ENCODE peak calls at places on chromosomes 1 and 21, in four cellular contexts. A is body of pancreas, O is MM.1S, N is IMR-90. J is an unnamed sample. For H3K4me1, the result is how much of the 10 kb centered on the place peaks cover.

GRCh38 chr1:59504281-59504680 is 207.4 kb downstream of the FGGY start:
- DNase-seq in A (no peak), O (no peak), N (no peak), J (no peak)

GRCh38 chr1:246554201-246554600 is 11.9 kb downstream of the TFB2M start:
- DNase-seq in O (no peak), N (no peak), A (no peak), J (no peak)

GRCh38 chr1:37410815-37411214 is 63.6 kb upstream of the ZC3H12A start:
- DNase-seq in N (peak), O (no peak), A (no peak), J (no peak)

GRCh38 chr1:27037518-27037917 is 24.9 kb upstream of the TENT5B start:
- DNase-seq in N (no peak), O (no peak), A (no peak), J (no peak)

GRCh38 chr21:22556829-22557228 is 1558.6 kb downstream of the NCAM2 start:
- DNase-seq in A (no peak), O (no peak), N (no peak), J (no peak)

GRCh38 chr21:42781981-42782722 is 97.2 kb downstream of the WDR4 start:
- DNase-seq in O (no peak), A (peak), N (no peak), J (no peak)

GRCh38 chr1:159088050-159088449 is 11.5 kb upstream of the AIM2 start:
- DNase-seq in N (peak), O (no peak), A (no peak), J (no peak)

GRCh38 chr1:9891207-9891606 is 18.9 kb downstream of the CTNNBIP1 start:
- DNase-seq in O (no peak), N (peak), A (no peak), J (peak)

GRCh38 chr1:113676524-113676923 is 82.8 kb downstream of the PHTF1 start:
- DNase-seq in O (no peak), A (no peak), N (no peak), J (no peak)

GRCh38 chr1:214499732-214500131 is 51.7 kb downstream of the PTPN14 start:
- DNase-seq in N (no peak), O (no peak), A (no peak), J (no peak)

GRCh38 chr1:158146165-158146564 is 34.5 kb upstream of the CD1D start:
- DNase-seq in N (peak), O (no peak), A (no peak), J (no peak)

GRCh38 chr1:99674115-99674514 is 28.2 kb downstream of the PALMD start:
- DNase-seq in A (no peak), N (no peak), O (no peak), J (no peak)

GRCh38 chr1:75588779-75589475 is 22.0 kb downstream of the SLC44A5 start:
- DNase-seq in N (no peak), O (no peak), A (no peak), J (no peak)

GRCh38 chr1:206596319-206596666 is 16.0 kb downstream of the EIF2D start:
- DNase-seq in A (no peak), O (no peak), N (no peak), J (no peak)

GRCh38 chr1:67214420-67215174 is 48.3 kb downstream of the IL23R start:
- DNase-seq in A (peak), O (peak), N (peak), J (no peak)

GRCh38 chr1:225767591-225768540 is 9.8 kb upstream of the SRP9 start:
- DNase-seq in A (peak), N (peak), O (no peak), J (peak)

GRCh38 chr1:248924696-248925532 is 18.9 kb downstream of the PGBD2 start:
- DNase-seq in A (peak), O (peak), N (peak), J (no peak)

GRCh38 chr1:64936958-64937357 is 29.4 kb downstream of the JAK1 start:
- DNase-seq in N (peak), A (peak), O (no peak), J (no peak)

GRCh38 chr1:37556712-37557196 is at the start of gene DNALI1:
- DNase-seq in O (peak), A (peak), N (peak), J (peak)

GRCh38 chr1:218957971-218958370 is 215.7 kb upstream of the LYPLAL1 start:
- DNase-seq in N (no peak), A (no peak), O (no peak), J (no peak)

GRCh38 chr1:224054611-224055010 is 59.3 kb upstream of the FBXO28 start:
- DNase-seq in N (peak), A (no peak), O (no peak), J (no peak)

GRCh38 chr21:35026617-35027557 is 22.2 kb downstream of the RUNX1 start:
- DNase-seq in N (peak), A (peak), O (peak), J (no peak)

GRCh38 chr1:61659061-61659460 is 65.9 kb downstream of the TM2D1 start:
- DNase-seq in N (no peak), A (no peak), O (no peak), J (no peak)

GRCh38 chr1:29416267-29416666 is 179.9 kb downstream of the PTPRU start:
- DNase-seq in A (no peak), N (no peak), O (no peak), J (no peak)

GRCh38 chr1:65825736-65826135 is 33.0 kb downstream of the PDE4B start:
- DNase-seq in N (peak), A (no peak), O (no peak), J (no peak)

GRCh38 chr1:73577206-73577605 is 620.8 kb downstream of the LRRIQ3 start:
- DNase-seq in O (no peak), N (no peak), A (no peak), J (no peak)

GRCh38 chr1:110155878-110156522 is 5.7 kb downstream of the SLC6A17 start:
- DNase-seq in A (peak), O (peak), N (peak), J (peak)

GRCh38 chr1:53073287-53073686 is 11.3 kb downstream of the PODN start:
- DNase-seq in O (no peak), N (no peak), A (no peak), J (no peak)

GRCh38 chr21:19522384-19522783 is 1118.8 kb upstream of the TMPRSS15 start:
- DNase-seq in N (no peak), A (no peak), O (no peak), J (no peak)

GRCh38 chr1:220241072-220241663 is 31.1 kb downstream of the RAB3GAP2 start:
- DNase-seq in N (no peak), O (no peak), A (no peak), J (no peak)

GRCh38 chr1:160354388-160354985 is 11.3 kb downstream of the NCSTN start:
- DNase-seq in N (peak), A (no peak), O (peak), J (no peak)

GRCh38 chr1:200379431-200379755 is 30.4 kb downstream of the ZNF281 start:
- DNase-seq in N (peak), A (no peak), O (no peak), J (no peak)

GRCh38 chr1:174074757-174075156 is 52.6 kb upstream of the RC3H1 start:
- DNase-seq in O (peak), A (no peak), N (peak), J (no peak)

GRCh38 chr1:155208656-155209372 is at the start of gene MTX1:
- DNase-seq in N (peak), A (peak), O (peak), J (peak)

GRCh38 chr1:2340918-2341254 is 50.5 kb downstream of the MORN1 start:
- DNase-seq in A (no peak), N (no peak), O (no peak), J (no peak)

GRCh38 chr1:27590917-27591508 is 12.9 kb downstream of the AHDC1 start:
- DNase-seq in N (no peak), O (no peak), A (no peak), J (no peak)

GRCh38 chr1:62325076-62325475 is 5.8 kb upstream of the KANK4 start:
- DNase-seq in O (no peak), N (peak), A (no peak), J (no peak)

GRCh38 chr1:8467308-8467707 is 149.4 kb downstream of the SLC45A1 start:
- DNase-seq in A (no peak), N (no peak), O (no peak), J (no peak)

GRCh38 chr1:201284636-201285035 is 1.3 kb downstream of the PKP1 start:
- DNase-seq in O (no peak), N (no peak), A (no peak), J (no peak)

DNA sequence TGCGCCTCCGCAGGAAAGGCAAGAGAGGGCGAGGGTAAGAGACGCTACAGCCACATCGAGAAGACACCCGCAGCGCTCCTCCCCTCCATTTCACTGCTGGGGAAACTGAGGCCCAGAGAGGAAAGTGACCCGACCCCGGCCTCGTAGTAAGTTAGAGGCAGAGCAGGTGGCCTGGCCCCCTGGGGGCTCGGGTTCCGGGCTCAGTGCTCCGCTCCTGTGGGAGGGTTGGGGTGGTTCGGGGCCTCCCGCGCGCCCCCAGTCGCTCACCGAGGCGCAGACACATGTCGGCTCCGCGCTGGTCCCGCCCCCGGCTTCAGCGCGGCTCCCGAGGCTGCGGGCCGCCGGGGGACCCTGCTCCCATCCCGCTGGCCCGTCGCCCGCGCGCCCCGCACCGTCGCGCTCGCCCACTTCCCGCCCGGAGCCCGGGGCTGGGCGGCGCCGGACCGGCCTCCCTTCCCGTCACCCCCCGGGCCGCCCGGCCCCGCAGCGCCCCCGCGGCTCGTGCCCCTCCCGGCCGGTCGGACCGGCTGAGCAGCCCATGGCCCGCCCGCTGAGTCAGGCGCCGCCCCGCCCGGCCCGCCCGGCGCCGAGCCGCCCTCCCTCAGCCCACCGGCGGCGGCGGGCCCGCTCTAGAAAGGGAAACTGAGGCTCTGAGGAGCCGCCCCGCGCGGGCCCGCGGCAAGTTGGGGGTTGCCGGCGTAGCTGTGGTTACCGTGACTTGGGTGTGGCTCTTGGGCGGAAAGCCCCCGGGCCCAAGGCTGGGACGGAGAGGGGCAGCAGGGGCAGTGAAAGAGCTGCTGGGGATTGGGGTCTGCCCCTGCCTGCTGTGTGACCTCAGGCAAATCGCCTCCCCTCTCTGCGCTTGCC is at the start of gene TMEM54:
- DNase-seq in A (peak), O (no peak), N (peak), J (peak)
- H3K27ac ChIP-seq in A (no peak), O (no peak), N (peak), J (peak)

GRCh38 chr1:112316254-112316653 is 79.8 kb upstream of the CTTNBP2NL start:
- DNase-seq in O (no peak), N (no peak), A (no peak), J (no peak)
- H3K4me1 ChIP-seq in O (under half), N (under half), A (under half), J (under half)

GRCh38 chr1:48246727-48247126 is 24.2 kb downstream of the SLC5A9 start:
- DNase-seq in O (no peak), A (peak), N (no peak), J (peak)

GRCh38 chr1:48248356-48248755 is 25.8 kb downstream of the SLC5A9 start:
- DNase-seq in O (no peak), N (no peak), A (no peak), J (no peak)

GRCh38 chr1:48249868-48250267 is 27.4 kb downstream of the SLC5A9 start:
- DNase-seq in N (no peak), O (no peak), A (no peak), J (no peak)

GRCh38 chr1:48242126-48242736 is 19.7 kb downstream of the SLC5A9 start:
- DNase-seq in O (no peak), A (no peak), N (no peak), J (no peak)

DNA sequence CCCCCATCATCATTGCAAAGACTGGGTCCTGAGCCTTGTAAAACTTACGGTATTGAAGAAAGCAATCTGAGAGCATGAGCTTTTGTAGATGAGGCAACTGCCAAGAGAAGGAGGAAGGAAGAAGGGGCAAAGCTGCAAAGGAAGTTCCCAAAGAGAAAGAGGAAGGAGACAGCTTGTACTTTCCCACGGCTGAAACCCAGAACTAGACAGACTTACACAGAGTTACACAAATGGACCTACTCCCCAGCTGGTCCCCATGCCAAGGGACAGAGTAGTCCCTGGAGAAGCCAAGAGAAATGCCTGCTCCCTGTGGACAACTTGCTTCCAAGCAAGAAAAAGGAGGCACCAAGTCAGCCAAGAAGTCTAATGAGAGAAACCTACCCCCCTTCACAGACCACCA is 22.6 kb downstream of the SLC5A9 start:
- DNase-seq in O (no peak), N (no peak), A (peak), J (no peak)
- H3K27ac ChIP-seq in O (no peak), N (no peak), A (no peak), J (no peak)

GRCh38 chr1:147545133-147545532 is 3.8 kb downstream of the BCL9 start:
- DNase-seq in O (peak), A (peak), N (peak), J (peak)

GRCh38 chr1:147550302-147550937 is 9.1 kb downstream of the BCL9 start:
- DNase-seq in O (no peak), N (no peak), A (no peak), J (no peak)

GRCh38 chr1:147551036-147551435 is 9.7 kb downstream of the BCL9 start:
- DNase-seq in A (no peak), N (no peak), O (no peak), J (no peak)

GRCh38 chr1:147549526-147549925 is 8.2 kb downstream of the BCL9 start:
- DNase-seq in A (no peak), O (peak), N (no peak), J (no peak)

DNA sequence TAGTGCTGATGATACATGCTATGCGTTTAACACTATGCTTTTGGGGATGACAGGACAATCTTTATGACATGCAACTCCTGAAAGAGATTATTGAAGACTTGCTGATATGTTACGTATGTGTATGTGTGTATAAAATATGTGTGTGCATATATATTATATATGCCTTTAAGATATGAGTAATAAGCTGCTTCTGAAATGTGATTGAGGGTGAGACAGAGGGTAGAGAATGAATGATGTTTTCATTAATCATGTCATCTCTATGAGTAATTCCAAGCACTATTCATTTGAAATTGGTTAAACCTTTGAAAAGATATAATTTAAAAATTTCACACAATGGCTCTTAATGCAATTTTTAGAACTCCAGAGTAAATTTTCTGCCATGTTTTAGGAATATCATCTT is 5.8 kb downstream of the BCL9 start:
- DNase-seq in A (no peak), O (no peak), N (no peak), J (no peak)
- H3K4me1 ChIP-seq in A (under half), O (under half), N (under half), J (under half)

GRCh38 chr21:17818158-17819113 is 720 bp downstream of the C21orf91 start:
- DNase-seq in N (peak), O (peak), A (peak), J (peak)

GRCh38 chr21:17823846-17824245 is 4.7 kb upstream of the C21orf91 start:
- DNase-seq in A (no peak), O (no peak), N (no peak), J (no peak)

GRCh38 chr21:17819114-17819877 is at the start of gene C21orf91:
- DNase-seq in O (peak), N (peak), A (peak), J (peak)

GRCh38 chr21:17821121-17821520 is 2.0 kb upstream of the C21orf91 start:
- DNase-seq in O (no peak), A (no peak), N (no peak), J (no peak)

GRCh38 chr21:17819878-17820232 is 699 bp upstream of the C21orf91 start:
- DNase-seq in N (peak), O (peak), A (no peak), J (peak)
- H3K27ac ChIP-seq in N (peak), O (peak), A (peak), J (peak)

DNA sequence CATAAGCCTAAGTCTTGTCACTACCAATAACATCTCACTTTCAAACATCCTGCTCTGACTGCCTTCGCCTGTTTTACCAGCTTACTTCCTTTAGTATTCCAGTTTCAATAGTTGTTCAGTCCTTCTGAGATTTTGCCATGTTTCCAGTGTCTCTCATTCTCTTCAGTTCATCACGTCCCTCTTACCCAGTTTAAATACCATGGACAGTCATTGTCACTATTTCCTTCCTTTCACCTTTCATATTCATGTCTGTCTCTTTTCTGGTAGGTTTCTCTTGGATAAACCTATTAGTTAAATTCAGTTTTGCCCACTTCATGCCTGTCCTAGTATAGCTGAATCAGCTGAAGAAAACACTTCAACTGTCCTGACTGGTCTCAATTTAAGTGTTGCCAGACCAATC is 5.9 kb downstream of the ATF6 start:
- DNase-seq in A (no peak), N (no peak), O (no peak), J (no peak)
- H3K4me1 ChIP-seq in A (half or more), N (under half), O (half or more), J (under half)

GRCh38 chr1:228268891-228269285 is 61.0 kb downstream of the OBSCN start:
- DNase-seq in N (peak), A (no peak), O (no peak), J (no peak)

GRCh38 chr1:228265167-228265566 is 57.3 kb downstream of the OBSCN start:
- DNase-seq in O (no peak), N (peak), A (no peak), J (no peak)

GRCh38 chr1:228271701-228272251 is 63.9 kb downstream of the OBSCN start:
- DNase-seq in O (no peak), A (no peak), N (no peak), J (no peak)

GRCh38 chr1:228270032-228270431 is 62.2 kb downstream of the OBSCN start:
- DNase-seq in N (peak), O (no peak), A (no peak), J (no peak)

GRCh38 chr1:228267962-228268890 is 60.4 kb downstream of the OBSCN start:
- DNase-seq in O (no peak), A (no peak), N (no peak), J (no peak)
- H3K27ac ChIP-seq in O (no peak), A (no peak), N (no peak), J (no peak)

GRCh38 chr21:14617040-14617393 is 70.9 kb upstream of the SAMSN1 start:
- DNase-seq in N (no peak), A (no peak), O (no peak), J (no peak)

GRCh38 chr21:14613496-14613895 is 67.4 kb upstream of the SAMSN1 start:
- DNase-seq in N (no peak), O (no peak), A (no peak), J (no peak)

GRCh38 chr21:14616303-14617039 is 70.4 kb upstream of the SAMSN1 start:
- DNase-seq in A (no peak), N (no peak), O (no peak), J (no peak)

GRCh38 chr21:14617836-14618235 is 71.7 kb upstream of the SAMSN1 start:
- DNase-seq in N (no peak), O (peak), A (no peak), J (no peak)

GRCh38 chr21:14614287-14614686 is 68.2 kb upstream of the SAMSN1 start:
- DNase-seq in A (no peak), N (no peak), O (no peak), J (no peak)
- H3K4me1 ChIP-seq in A (under half), N (under half), O (under half), J (under half)

GRCh38 chr1:165896277-165896676 is 68.9 kb downstream of the UCK2 start:
- DNase-seq in N (peak), O (no peak), A (no peak), J (no peak)
- H3K27ac ChIP-seq in N (peak), O (peak), A (no peak), J (peak)

J was measured in breast epithelium.